ENCODE peak calls at places on chromosomes 6 and 20, in nine cellular contexts. One of them, this sample, is unnamed.

GRCh38 chr6:44737349-44737748 is 349.8 kb downstream of the CDC5L start:
- DNase-seq in stimulated activated CD4-positive, alpha-beta T cell treated with anti-CD3 and anti-CD28 coated beads, Interleukin-4, amount 100 ng/mL, for 48 hours: no peak
- DNase-seq in stimulated activated CD8-positive, alpha-beta memory T cell treated with anti-CD3 and anti-CD28 coated beads, Interleukin-15, amount 100 ng/mL, for 4 hours: no peak
- DNase-seq in C1 segment of cervical spinal cord: no peak
- DNase-seq in OCI-M1: no peak
- DNase-seq in T-helper 2 cell: no peak
- DNase-seq in activated naive CD8-positive, alpha-beta T cell treated with anti-CD3 and anti-CD28 coated beads for 36 hours: no peak
- DNase-seq in pons: no peak
- DNase-seq in HS-5: no peak
- DNase-seq in this sample: no peak

GRCh38 chr6:133890941-133891813 is 2.3 kb downstream of the TCF21 start:
- DNase-seq in stimulated activated CD4-positive, alpha-beta T cell treated with anti-CD3 and anti-CD28 coated beads, Interleukin-4, amount 100 ng/mL, for 48 hours: no peak
- DNase-seq in stimulated activated CD8-positive, alpha-beta memory T cell treated with anti-CD3 and anti-CD28 coated beads, Interleukin-15, amount 100 ng/mL, for 4 hours: no peak
- DNase-seq in C1 segment of cervical spinal cord: no peak
- DNase-seq in OCI-M1: peak
- DNase-seq in T-helper 2 cell: no peak
- DNase-seq in activated naive CD8-positive, alpha-beta T cell treated with anti-CD3 and anti-CD28 coated beads for 36 hours: peak
- DNase-seq in pons: peak
- DNase-seq in HS-5: no peak
- DNase-seq in this sample: no peak

GRCh38 chr6:43981363-43981990 is 145.8 kb downstream of the MRPL14 start:
- DNase-seq in stimulated activated CD4-positive, alpha-beta T cell treated with anti-CD3 and anti-CD28 coated beads, Interleukin-4, amount 100 ng/mL, for 48 hours: no peak
- DNase-seq in stimulated activated CD8-positive, alpha-beta memory T cell treated with anti-CD3 and anti-CD28 coated beads, Interleukin-15, amount 100 ng/mL, for 4 hours: no peak
- DNase-seq in C1 segment of cervical spinal cord: no peak
- DNase-seq in OCI-M1: no peak
- DNase-seq in T-helper 2 cell: no peak
- DNase-seq in activated naive CD8-positive, alpha-beta T cell treated with anti-CD3 and anti-CD28 coated beads for 36 hours: no peak
- DNase-seq in pons: no peak
- DNase-seq in HS-5: no peak
- DNase-seq in this sample: no peak

GRCh38 chr6:30411515-30412207 is 66.7 kb downstream of the RPP21 start:
- DNase-seq in stimulated activated CD4-positive, alpha-beta T cell treated with anti-CD3 and anti-CD28 coated beads, Interleukin-4, amount 100 ng/mL, for 48 hours: peak
- DNase-seq in stimulated activated CD8-positive, alpha-beta memory T cell treated with anti-CD3 and anti-CD28 coated beads, Interleukin-15, amount 100 ng/mL, for 4 hours: peak
- DNase-seq in C1 segment of cervical spinal cord: no peak
- DNase-seq in OCI-M1: peak
- DNase-seq in T-helper 2 cell: peak
- DNase-seq in activated naive CD8-positive, alpha-beta T cell treated with anti-CD3 and anti-CD28 coated beads for 36 hours: peak
- DNase-seq in pons: peak
- DNase-seq in HS-5: no peak
- DNase-seq in this sample: peak

GRCh38 chr20:26276811-26277210 is 580.2 kb upstream of the ZNF337 start:
- DNase-seq in stimulated activated CD4-positive, alpha-beta T cell treated with anti-CD3 and anti-CD28 coated beads, Interleukin-4, amount 100 ng/mL, for 48 hours: no peak
- DNase-seq in stimulated activated CD8-positive, alpha-beta memory T cell treated with anti-CD3 and anti-CD28 coated beads, Interleukin-15, amount 100 ng/mL, for 4 hours: no peak
- DNase-seq in C1 segment of cervical spinal cord: no peak
- DNase-seq in OCI-M1: no peak
- DNase-seq in T-helper 2 cell: no peak
- DNase-seq in activated naive CD8-positive, alpha-beta T cell treated with anti-CD3 and anti-CD28 coated beads for 36 hours: no peak
- DNase-seq in pons: peak
- DNase-seq in HS-5: no peak
- DNase-seq in this sample: no peak

GRCh38 chr6:157984686-157985225 is 3.1 kb downstream of the SYNJ2 start:
- DNase-seq in stimulated activated CD4-positive, alpha-beta T cell treated with anti-CD3 and anti-CD28 coated beads, Interleukin-4, amount 100 ng/mL, for 48 hours: no peak
- DNase-seq in stimulated activated CD8-positive, alpha-beta memory T cell treated with anti-CD3 and anti-CD28 coated beads, Interleukin-15, amount 100 ng/mL, for 4 hours: no peak
- DNase-seq in C1 segment of cervical spinal cord: no peak
- DNase-seq in OCI-M1: no peak
- DNase-seq in T-helper 2 cell: no peak
- DNase-seq in activated naive CD8-positive, alpha-beta T cell treated with anti-CD3 and anti-CD28 coated beads for 36 hours: no peak
- DNase-seq in pons: peak
- DNase-seq in HS-5: no peak
- DNase-seq in this sample: no peak

GRCh38 chr6:35185302-35185681 is 28.5 kb upstream of the SCUBE3 start:
- DNase-seq in stimulated activated CD4-positive, alpha-beta T cell treated with anti-CD3 and anti-CD28 coated beads, Interleukin-4, amount 100 ng/mL, for 48 hours: no peak
- DNase-seq in stimulated activated CD8-positive, alpha-beta memory T cell treated with anti-CD3 and anti-CD28 coated beads, Interleukin-15, amount 100 ng/mL, for 4 hours: no peak
- DNase-seq in C1 segment of cervical spinal cord: no peak
- DNase-seq in OCI-M1: no peak
- DNase-seq in T-helper 2 cell: no peak
- DNase-seq in activated naive CD8-positive, alpha-beta T cell treated with anti-CD3 and anti-CD28 coated beads for 36 hours: no peak
- DNase-seq in pons: no peak
- DNase-seq in HS-5: no peak
- DNase-seq in this sample: no peak

GRCh38 chr6:106056738-106057390 is 29.3 kb upstream of the PRDM1 start:
- DNase-seq in stimulated activated CD4-positive, alpha-beta T cell treated with anti-CD3 and anti-CD28 coated beads, Interleukin-4, amount 100 ng/mL, for 48 hours: no peak
- DNase-seq in stimulated activated CD8-positive, alpha-beta memory T cell treated with anti-CD3 and anti-CD28 coated beads, Interleukin-15, amount 100 ng/mL, for 4 hours: no peak
- DNase-seq in C1 segment of cervical spinal cord: no peak
- DNase-seq in OCI-M1: no peak
- DNase-seq in T-helper 2 cell: no peak
- DNase-seq in activated naive CD8-positive, alpha-beta T cell treated with anti-CD3 and anti-CD28 coated beads for 36 hours: no peak
- DNase-seq in pons: no peak
- DNase-seq in HS-5: no peak
- DNase-seq in this sample: no peak

GRCh38 chr6:125789576-125790402 is 971 bp upstream of the NCOA7 start:
- DNase-seq in stimulated activated CD4-positive, alpha-beta T cell treated with anti-CD3 and anti-CD28 coated beads, Interleukin-4, amount 100 ng/mL, for 48 hours: peak
- DNase-seq in stimulated activated CD8-positive, alpha-beta memory T cell treated with anti-CD3 and anti-CD28 coated beads, Interleukin-15, amount 100 ng/mL, for 4 hours: no peak
- DNase-seq in C1 segment of cervical spinal cord: peak
- DNase-seq in OCI-M1: peak
- DNase-seq in T-helper 2 cell: peak
- DNase-seq in activated naive CD8-positive, alpha-beta T cell treated with anti-CD3 and anti-CD28 coated beads for 36 hours: peak
- DNase-seq in pons: peak
- DNase-seq in HS-5: no peak
- DNase-seq in this sample: peak